ENCODE peak calls at places on chromosomes 16 and 17, in six cellular contexts. C is GM12891, V is H1, D is K562, J is GM12878, N is HepG2. Q is an unnamed sample.

GRCh38 chr16:29820271-29820701 is at the start of gene MVP:
- DNase-seq in J (no peak), D (peak), V (no peak), C (peak), N (no peak), Q (peak)

GRCh38 chr17:56985371-56986162 is 7.6 kb downstream of the SCPEP1 start:
- DNase-seq in V (no peak), J (no peak), N (no peak), D (peak), C (no peak), Q (no peak)

GRCh38 chr17:83067071-83067717 is 12.2 kb upstream of the METRNL start:
- DNase-seq in J (no peak), N (no peak), V (no peak), D (no peak), C (no peak), Q (no peak)

GRCh38 chr16:410516-411178 is 9.0 kb downstream of the DECR2 start:
- DNase-seq in V (no peak), J (no peak), C (no peak), N (no peak), D (no peak), Q (no peak)

GRCh38 chr16:4709481-4709880 is 16.1 kb downstream of the NUDT16L1 start:
- DNase-seq in C (no peak), N (no peak), J (no peak), V (no peak), D (no peak), Q (no peak)

GRCh38 chr17:29838961-29839360 is 91.1 kb downstream of the SSH2 start:
- DNase-seq in D (no peak), C (no peak), N (no peak), V (no peak), J (no peak), Q (no peak)

GRCh38 chr17:43134774-43135453 is 9.8 kb upstream of the BRCA1 start:
- DNase-seq in C (no peak), V (no peak), D (no peak), J (no peak), N (peak), Q (no peak)

GRCh38 chr17:69733171-69734014 is 318.9 kb downstream of the MAP2K6 start:
- DNase-seq in D (no peak), V (no peak), C (no peak), N (no peak), J (no peak), Q (no peak)

GRCh38 chr16:9050102-9050830 is 41.2 kb upstream of the HAPSTR1 start:
- DNase-seq in V (peak), D (peak), J (no peak), C (no peak), N (peak), Q (no peak)

GRCh38 chr17:78130439-78131101 is at the start of gene TMC8:
- DNase-seq in V (no peak), C (no peak), J (no peak), D (peak), N (peak), Q (peak)

GRCh38 chr17:2047590-2047989 is 5.8 kb downstream of the OVCA2 start:
- DNase-seq in J (no peak), C (no peak), N (no peak), V (no peak), D (no peak), Q (no peak)

GRCh38 chr17:46832945-46833839 is 14.7 kb upstream of the WNT3 start:
- DNase-seq in N (peak), J (no peak), C (no peak), D (no peak), V (no peak), Q (no peak)
- TF ChIP-seq TAF1 in N (no peak), J (no peak), C (no peak), D (no peak), V (no peak), Q (no peak)

GRCh38 chr17:16293918-16294317 is 59.4 kb downstream of the CENPV start:
- DNase-seq in J (no peak), D (no peak), C (no peak), V (no peak), N (no peak), Q (no peak)

GRCh38 chr17:16294560-16294959 is 58.7 kb downstream of the CENPV start:
- DNase-seq in C (no peak), V (no peak), J (no peak), D (no peak), N (peak), Q (no peak)

GRCh38 chr17:16298140-16298662 is 55.1 kb downstream of the CENPV start:
- DNase-seq in J (no peak), V (no peak), D (peak), C (no peak), N (peak), Q (no peak)

GRCh38 chr17:16300554-16300953 is 52.7 kb downstream of the CENPV start:
- DNase-seq in C (no peak), N (no peak), J (no peak), V (no peak), D (no peak), Q (no peak)

DNA sequence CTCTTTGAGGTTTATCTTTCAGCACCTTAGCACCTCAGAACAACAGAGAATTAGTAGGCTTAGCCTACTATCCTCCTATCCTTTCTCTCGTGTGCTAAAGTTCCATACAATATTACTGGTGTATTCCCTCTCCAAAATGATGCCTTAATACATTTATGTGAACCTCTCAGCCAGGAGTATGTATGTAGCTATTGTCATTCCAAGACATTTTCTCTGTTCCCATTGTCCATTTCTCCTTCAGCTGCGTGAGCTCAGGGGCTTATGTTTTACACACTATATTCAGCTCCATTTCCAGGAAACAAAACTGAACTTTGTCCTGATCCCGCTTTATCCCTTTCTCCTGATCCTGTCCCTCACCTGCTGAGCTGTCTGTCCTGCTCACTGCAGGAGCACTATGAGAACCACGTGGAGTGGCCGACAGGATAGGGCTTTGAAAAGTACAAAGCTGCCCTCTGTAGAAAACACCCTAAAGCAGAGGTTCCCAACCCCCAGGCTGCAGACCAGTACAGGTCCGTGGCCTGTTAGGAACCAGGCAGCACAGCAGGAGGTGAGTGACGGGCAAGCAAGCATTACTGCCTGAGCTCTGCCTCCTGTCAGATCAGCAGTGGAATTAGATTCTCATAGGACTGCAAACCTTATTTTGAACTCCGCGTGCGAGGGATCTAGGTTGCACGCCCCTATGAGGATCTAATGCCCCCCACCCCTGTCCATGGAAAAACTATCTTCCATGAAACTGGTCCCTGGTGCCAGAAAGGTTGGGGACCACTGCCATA is 55.7 kb downstream of the CENPV start:
- DNase-seq in D (no peak), C (no peak), N (peak), J (no peak), V (no peak), Q (no peak)
- TF ChIP-seq POLR2AphosphoS5 in D (no peak), C (no peak), N (peak), J (no peak), V (no peak), Q (no peak)

DNA sequence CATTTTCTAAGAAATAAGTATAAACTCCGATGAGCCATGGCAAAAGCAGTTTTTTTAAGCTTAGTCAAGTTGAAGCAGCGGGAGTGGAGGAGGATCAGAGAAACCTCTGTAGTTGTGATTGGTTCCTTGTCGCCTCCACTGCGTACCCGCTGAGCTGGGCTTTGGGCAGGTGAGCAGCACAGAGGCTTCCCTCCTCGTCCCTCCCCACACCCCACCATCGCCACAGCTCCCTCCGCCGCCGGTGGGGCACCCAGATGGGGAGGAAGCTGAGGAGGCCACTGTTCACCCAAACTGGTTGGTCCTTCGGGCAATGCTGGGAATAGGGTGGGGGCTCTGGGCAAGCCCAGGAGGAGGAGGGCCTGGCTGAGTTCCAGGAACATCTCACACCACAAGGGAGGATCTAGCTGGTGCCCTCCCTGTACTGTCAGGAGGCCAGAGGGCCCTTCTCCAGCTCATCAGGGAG is 5.2 kb upstream of the MRPL38 start:
- DNase-seq in N (no peak), C (no peak), V (no peak), J (no peak), D (no peak), Q (no peak)
- TF ChIP-seq TAF1 in N (no peak), C (no peak), V (no peak), J (no peak), D (no peak), Q (no peak)

GRCh38 chr17:28725166-28725659 is 820 bp downstream of the TLCD1 start:
- DNase-seq in V (no peak), D (peak), N (peak), C (no peak), J (no peak), Q (no peak)

GRCh38 chr17:28724500-28725165 is 1.4 kb downstream of the TLCD1 start:
- DNase-seq in C (no peak), N (no peak), V (no peak), J (no peak), D (no peak), Q (no peak)

GRCh38 chr17:28723159-28723835 is 2.7 kb downstream of the TLCD1 start:
- DNase-seq in D (no peak), C (no peak), N (no peak), V (no peak), J (no peak), Q (no peak)

GRCh38 chr17:28720247-28720996 is 637 bp downstream of the RPL23A start:
- DNase-seq in J (no peak), D (no peak), N (no peak), V (no peak), C (no peak), Q (no peak)

DNA sequence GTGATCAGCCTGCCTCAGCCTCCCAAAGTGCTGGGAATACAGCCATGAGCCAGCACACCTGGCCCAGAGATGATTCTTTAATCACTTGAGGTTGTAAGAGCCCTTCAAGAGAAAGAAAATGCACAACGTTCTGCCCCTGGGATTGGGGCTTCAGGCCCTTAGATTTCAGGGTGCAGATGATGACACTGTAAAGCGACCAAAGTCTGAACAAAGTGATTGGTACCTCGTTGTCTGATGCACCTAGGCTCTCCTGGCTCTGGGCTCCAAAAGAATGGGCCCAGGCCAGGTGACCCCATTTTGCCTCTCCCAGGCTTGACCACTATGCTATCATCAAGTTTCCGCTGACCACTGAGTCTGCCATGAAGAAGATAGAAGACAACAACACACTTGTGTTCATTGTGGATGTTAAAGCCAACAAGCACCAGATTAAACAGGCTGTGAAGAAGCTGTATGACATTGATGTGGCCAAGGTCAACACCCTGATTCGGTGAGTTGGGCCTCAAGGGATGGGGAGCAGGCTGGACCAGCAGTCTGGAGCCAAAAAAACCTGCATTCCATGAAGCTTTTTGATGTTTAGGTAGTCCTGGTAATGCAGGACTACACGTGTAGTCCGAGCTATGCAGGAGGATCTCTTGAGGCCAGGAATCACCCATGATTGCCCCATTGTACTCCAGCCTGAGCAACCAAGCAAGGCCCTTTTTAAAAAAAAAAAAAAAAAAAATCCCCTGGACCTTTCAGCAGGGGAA is 2.8 kb downstream of the RPL23A start:
- DNase-seq in C (no peak), D (no peak), V (no peak), J (no peak), N (no peak), Q (no peak)
- TF ChIP-seq POLR2AphosphoS5 in C (peak), D (no peak), V (peak), J (peak), N (no peak), Q (peak)

DNA sequence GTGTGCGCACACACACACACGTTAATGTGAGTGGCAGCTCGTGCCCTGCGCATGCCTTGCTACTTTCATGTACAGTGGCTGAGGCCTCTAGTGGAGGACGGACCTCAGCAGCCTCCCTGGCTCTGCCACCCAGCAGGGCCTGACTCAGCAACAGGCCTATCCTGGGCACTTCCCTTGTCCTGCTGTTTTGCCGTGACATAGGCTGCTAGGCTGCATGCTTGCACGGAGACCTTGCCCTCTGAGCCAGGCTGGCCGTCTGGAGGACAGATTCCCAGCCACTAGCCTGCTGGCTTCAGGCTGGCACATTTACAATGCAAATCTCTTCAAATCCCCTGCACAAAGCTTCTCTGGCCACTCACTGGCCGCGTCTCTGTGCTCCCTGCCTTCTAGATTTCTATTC is 9.5 kb downstream of the RNF213 start:
- DNase-seq in J (no peak), N (no peak), V (peak), C (no peak), D (no peak), Q (no peak)
- TF ChIP-seq TAF1 in J (no peak), N (no peak), V (no peak), C (no peak), D (no peak), Q (no peak)

GRCh38 chr17:40097931-40098845 is 2.2 kb downstream of the NR1D1 start:
- DNase-seq in V (no peak), C (no peak), J (no peak), D (no peak), N (peak), Q (no peak)
- TF ChIP-seq POLR2AphosphoS5 in V (no peak), C (no peak), J (no peak), D (no peak), N (no peak), Q (no peak)

GRCh38 chr16:64711026-64711425 is 410.8 kb downstream of the CDH11 start:
- DNase-seq in J (no peak), V (no peak), D (no peak), N (no peak), C (no peak), Q (no peak)
- TF ChIP-seq TAF1 in J (no peak), V (no peak), D (no peak), N (no peak), C (no peak), Q (no peak)

GRCh38 chr17:64148017-64148631 is 18.2 kb upstream of the ERN1 start:
- DNase-seq in J (no peak), V (no peak), D (no peak), C (no peak), N (peak), Q (no peak)

GRCh38 chr17:64145751-64146417 is 15.9 kb upstream of the ERN1 start:
- DNase-seq in C (peak), N (peak), J (peak), D (peak), V (peak), Q (peak)

GRCh38 chr17:64148699-64149098 is 18.8 kb upstream of the ERN1 start:
- DNase-seq in C (no peak), V (no peak), D (no peak), J (no peak), N (no peak), Q (no peak)

GRCh38 chr17:64146418-64147109 is 16.6 kb upstream of the ERN1 start:
- DNase-seq in N (peak), V (no peak), J (no peak), C (no peak), D (peak), Q (peak)

GRCh38 chr17:64147110-64148016 is 17.4 kb upstream of the ERN1 start:
- DNase-seq in D (peak), C (no peak), V (no peak), J (no peak), N (peak), Q (no peak)
- TF ChIP-seq POLR2AphosphoS5 in D (peak), C (peak), V (peak), J (peak), N (peak), Q (peak)

Q was measured in GM12892.